ENCODE peak calls at places on chromosomes 13 and 19, in five cellular contexts. F is upper lobe of left lung, K is colonic mucosa, J is cardiac fibroblast, U is AG04450. E is an unnamed sample.

GRCh38 chr13:102405499-102406079 is 3.7 kb upstream of the FGF14 start:
- DNase-seq in U (no peak), F (no peak), K (no peak), J (peak; percentile 27), E (peak; percentile 9)

GRCh38 chr13:30690282-30691188 is 44.8 kb upstream of the ALOX5AP start:
- DNase-seq in U (peak; percentile 99), K (peak; percentile 79), F (peak; percentile 76), J (peak; percentile 99), E (peak; percentile 98)

GRCh38 chr19:42242071-42242511 is 311 bp downstream of the GSK3A start:
- DNase-seq in F (no peak), U (no peak), K (peak; percentile 38), J (no peak), E (no peak)

GRCh38 chr13:48318014-48318713 is 14.6 kb downstream of the RB1 start:
- DNase-seq in U (no peak), K (no peak), J (peak; percentile 8), F (no peak), E (no peak)

GRCh38 chr19:677201-677600 is 1.0 kb downstream of the FSTL3 start:
- DNase-seq in U (peak; percentile 18), F (peak; percentile 61), J (peak; percentile 91), K (peak; percentile 57), E (peak; percentile 92)

GRCh38 chr13:26964278-26965057 is 203.9 kb upstream of the GPR12 start:
- DNase-seq in F (peak; percentile 81), K (no peak), U (no peak), J (peak; percentile 55), E (peak; percentile 75)

GRCh38 chr13:57992416-57992815 is 360.9 kb downstream of the PCDH17 start:
- DNase-seq in K (no peak), J (peak; percentile 2), F (no peak), U (no peak), E (no peak)

GRCh38 chr19:51251453-51251790 is 542 bp downstream of the SIGLECL1 start:
- DNase-seq in U (no peak), F (no peak), J (no peak), K (no peak), E (no peak)

GRCh38 chr13:72850959-72851677 is 69.2 kb downstream of the PIBF1 start:
- DNase-seq in K (peak; percentile 22), J (no peak), F (no peak), U (no peak), E (no peak)

GRCh38 chr19:15126511-15126910 is 19.3 kb downstream of the SYDE1 start:
- DNase-seq in U (no peak), J (no peak), K (no peak), F (no peak), E (no peak)

GRCh38 chr13:74444877-74445479 is 310.8 kb upstream of the KLF12 start:
- DNase-seq in U (no peak), F (no peak), J (peak; percentile 49), K (no peak), E (no peak)

GRCh38 chr13:24038405-24038804 is 122.1 kb upstream of the SPATA13 start:
- DNase-seq in F (no peak), J (peak; percentile 63), K (no peak), U (no peak), E (peak; percentile 82)

GRCh38 chr13:102825921-102826706 is 19.7 kb upstream of the ERCC5 start:
- DNase-seq in U (peak; percentile 71), K (no peak), F (no peak), J (peak; percentile 96), E (peak; percentile 90)

GRCh38 chr19:45103200-45103624 is 10.2 kb downstream of the PPP1R37 start:
- DNase-seq in F (peak; percentile 42), J (no peak), U (no peak), K (no peak), E (peak; percentile 57)

DNA sequence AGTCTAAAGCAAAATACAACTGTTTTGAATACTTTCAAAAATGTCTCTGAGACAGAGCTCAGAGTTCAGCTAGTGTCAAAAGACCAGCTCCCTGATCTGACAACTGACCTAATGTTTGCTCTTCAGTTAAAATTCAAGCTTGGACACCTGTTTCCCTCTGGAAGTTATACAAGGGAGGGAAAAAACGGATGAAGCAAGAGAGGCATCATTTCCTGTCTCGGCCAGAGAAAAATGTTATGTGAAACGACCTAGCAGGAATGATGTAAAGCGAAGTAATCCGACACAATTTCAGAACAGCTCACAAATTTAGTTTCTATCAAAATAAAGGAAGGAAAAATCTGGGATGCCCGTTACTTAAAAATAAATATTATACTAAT is 59.4 kb downstream of the ZAR1L start:
- DNase-seq in F (no peak), J (peak; percentile 53), K (no peak), U (no peak), E (no peak)
- H3K4me3 ChIP-seq in F (peak overlapping the region; percentile 47), J (no peak overlapping the region), K (no peak overlapping the region), U (no peak overlapping the region), E (no peak overlapping the region)

GRCh38 chr13:40986328-40986856 is 32.7 kb downstream of the ELF1 start:
- DNase-seq in U (no peak), F (no peak), J (peak; percentile 51), K (no peak), E (peak; percentile 28)

GRCh38 chr13:40983725-40984669 is 35.1 kb downstream of the ELF1 start:
- DNase-seq in F (no peak), K (no peak), J (peak; percentile 4), U (no peak), E (no peak)

GRCh38 chr13:40984670-40985366 is 34.3 kb downstream of the ELF1 start:
- DNase-seq in K (no peak), J (peak; percentile 50), F (no peak), U (no peak), E (peak; percentile 56)

GRCh38 chr13:40987606-40988280 is 31.4 kb downstream of the ELF1 start:
- DNase-seq in K (no peak), U (no peak), J (no peak), F (no peak), E (no peak)

GRCh38 chr13:40985596-40986327 is 33.4 kb downstream of the ELF1 start:
- DNase-seq in U (no peak), K (no peak), F (no peak), J (peak; percentile 8), E (no peak)
- H3K4me3 ChIP-seq in U (no peak overlapping the region), K (no peak overlapping the region), F (peak overlapping the region; percentile 35), J (no peak overlapping the region), E (no peak overlapping the region)

GRCh38 chr13:39900106-39900750 is 244.8 kb downstream of the COG6 start:
- DNase-seq in U (peak; percentile 2), F (no peak), K (no peak), J (no peak), E (peak; percentile 72)

GRCh38 chr13:39893808-39894207 is 238.3 kb downstream of the COG6 start:
- DNase-seq in F (no peak), J (no peak), U (no peak), K (no peak), E (no peak)

GRCh38 chr13:39894586-39894985 is 239.1 kb downstream of the COG6 start:
- DNase-seq in F (no peak), K (no peak), U (no peak), J (no peak), E (no peak)

GRCh38 chr13:39895254-39895653 is 239.8 kb downstream of the COG6 start:
- DNase-seq in U (no peak), F (no peak), K (no peak), J (no peak), E (peak; percentile 33)

DNA sequence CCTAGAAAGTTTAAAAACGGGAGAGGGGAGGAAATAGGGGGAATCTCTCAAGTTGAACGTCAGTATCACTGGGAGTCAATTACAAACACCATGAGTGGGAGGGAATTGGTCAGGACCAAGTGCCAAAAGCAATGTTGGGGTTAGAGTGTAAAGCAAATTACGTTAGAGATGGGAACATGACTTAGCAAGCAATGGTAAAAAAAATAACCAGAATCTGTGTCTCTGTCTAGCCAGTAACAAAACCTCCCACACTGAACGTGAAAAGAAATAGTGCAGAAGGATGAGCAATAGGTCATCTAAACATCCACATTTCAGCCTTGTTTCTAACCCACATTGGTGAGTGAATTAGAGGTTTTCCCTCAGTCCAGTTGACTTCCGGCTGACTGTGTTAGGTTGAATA is 242.2 kb downstream of the COG6 start:
- DNase-seq in F (no peak), J (peak; percentile 61), K (no peak), U (no peak), E (peak; percentile 88)
- H3K4me3 ChIP-seq in F (no peak overlapping the region), J (no peak overlapping the region), K (no peak overlapping the region), U (no peak overlapping the region), E (no peak overlapping the region)

GRCh38 chr13:96860829-96861228 is 133.4 kb downstream of the OXGR1 start:
- DNase-seq in K (no peak), J (no peak), U (no peak), F (no peak), E (no peak)

GRCh38 chr13:96858133-96858826 is 136.0 kb downstream of the OXGR1 start:
- DNase-seq in K (no peak), U (no peak), F (no peak), J (no peak), E (no peak)

DNA sequence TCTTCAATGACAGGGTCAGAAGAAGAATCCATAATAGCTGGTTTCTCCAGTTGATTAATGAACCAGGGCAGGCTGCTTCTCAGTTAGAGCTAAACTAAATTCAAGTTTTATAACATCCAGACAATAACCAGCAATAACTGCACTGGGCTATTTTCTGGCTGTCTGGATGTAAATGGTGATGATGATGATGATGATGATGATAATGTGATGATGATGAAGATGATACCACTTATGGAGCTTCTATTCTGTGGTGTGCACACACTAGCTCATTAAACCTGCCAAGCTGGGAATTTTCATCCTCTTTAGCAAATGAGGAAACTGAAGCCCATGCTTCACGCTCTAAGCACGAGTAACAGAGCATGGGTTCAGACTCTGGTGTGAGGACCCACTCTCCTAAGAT is 132.2 kb downstream of the OXGR1 start:
- DNase-seq in K (no peak), F (no peak), J (no peak), U (no peak), E (no peak)
- H3K4me3 ChIP-seq in K (no peak overlapping the region), F (no peak overlapping the region), J (no peak overlapping the region), U (no peak overlapping the region), E (no peak overlapping the region)